ENCODE peak calls at places on chromosomes 12 and 14, in seven cellular contexts. One of them, this sample, is unnamed.

GRCh38 chr12:113853491-113853890 is 112.6 kb downstream of the RBM19 start:
- DNase-seq in BJ: no peak
- DNase-seq in GM12865: no peak
- DNase-seq in fibroblast of pulmonary artery: no peak
- DNase-seq in thyroid gland: no peak
- DNase-seq in MM.1S: no peak
- DNase-seq in GM20000: no peak
- DNase-seq in this sample: no peak

GRCh38 chr12:61546296-61546695 is 713.9 kb upstream of the USP15 start:
- DNase-seq in MM.1S: no peak
- DNase-seq in GM12865: no peak
- DNase-seq in GM20000: no peak
- DNase-seq in BJ: no peak
- DNase-seq in thyroid gland: no peak
- DNase-seq in fibroblast of pulmonary artery: no peak
- DNase-seq in this sample: no peak

GRCh38 chr12:26648584-26648983 is 184.4 kb downstream of the ITPR2 start:
- DNase-seq in GM12865: no peak
- DNase-seq in BJ: peak; percentile 88
- DNase-seq in MM.1S: no peak
- DNase-seq in thyroid gland: no peak
- DNase-seq in fibroblast of pulmonary artery: peak; percentile 94
- DNase-seq in GM20000: no peak
- DNase-seq in this sample: peak; percentile 86

GRCh38 chr14:100012928-100013327 is 52.3 kb upstream of the EVL start:
- DNase-seq in BJ: no peak
- DNase-seq in thyroid gland: no peak
- DNase-seq in fibroblast of pulmonary artery: no peak
- DNase-seq in GM12865: peak; percentile 18
- DNase-seq in GM20000: no peak
- DNase-seq in MM.1S: no peak
- DNase-seq in this sample: no peak

GRCh38 chr14:105881021-105881930 is 354.9 kb downstream of the TMEM121 start:
- DNase-seq in fibroblast of pulmonary artery: no peak
- DNase-seq in thyroid gland: no peak
- DNase-seq in GM20000: no peak
- DNase-seq in BJ: no peak
- DNase-seq in GM12865: no peak
- DNase-seq in MM.1S: no peak
- DNase-seq in this sample: no peak

GRCh38 chr12:21940972-21941521 is at the start of gene ABCC9:
- DNase-seq in MM.1S: no peak
- DNase-seq in BJ: no peak
- DNase-seq in thyroid gland: peak; percentile 61
- DNase-seq in GM20000: no peak
- DNase-seq in GM12865: no peak
- DNase-seq in fibroblast of pulmonary artery: peak; percentile 20
- DNase-seq in this sample: no peak

GRCh38 chr14:67768219-67768618 is 48.2 kb downstream of the ZFYVE26 start:
- DNase-seq in MM.1S: no peak
- DNase-seq in GM12865: no peak
- DNase-seq in thyroid gland: no peak
- DNase-seq in BJ: no peak
- DNase-seq in GM20000: no peak
- DNase-seq in fibroblast of pulmonary artery: no peak
- DNase-seq in this sample: no peak

GRCh38 chr12:50017047-50017446 is 8.2 kb downstream of the RACGAP1 start:
- DNase-seq in GM20000: no peak
- DNase-seq in GM12865: no peak
- DNase-seq in fibroblast of pulmonary artery: peak; percentile 97
- DNase-seq in MM.1S: no peak
- DNase-seq in BJ: peak; percentile 68
- DNase-seq in thyroid gland: peak; percentile 62
- DNase-seq in this sample: peak; percentile 75

DNA sequence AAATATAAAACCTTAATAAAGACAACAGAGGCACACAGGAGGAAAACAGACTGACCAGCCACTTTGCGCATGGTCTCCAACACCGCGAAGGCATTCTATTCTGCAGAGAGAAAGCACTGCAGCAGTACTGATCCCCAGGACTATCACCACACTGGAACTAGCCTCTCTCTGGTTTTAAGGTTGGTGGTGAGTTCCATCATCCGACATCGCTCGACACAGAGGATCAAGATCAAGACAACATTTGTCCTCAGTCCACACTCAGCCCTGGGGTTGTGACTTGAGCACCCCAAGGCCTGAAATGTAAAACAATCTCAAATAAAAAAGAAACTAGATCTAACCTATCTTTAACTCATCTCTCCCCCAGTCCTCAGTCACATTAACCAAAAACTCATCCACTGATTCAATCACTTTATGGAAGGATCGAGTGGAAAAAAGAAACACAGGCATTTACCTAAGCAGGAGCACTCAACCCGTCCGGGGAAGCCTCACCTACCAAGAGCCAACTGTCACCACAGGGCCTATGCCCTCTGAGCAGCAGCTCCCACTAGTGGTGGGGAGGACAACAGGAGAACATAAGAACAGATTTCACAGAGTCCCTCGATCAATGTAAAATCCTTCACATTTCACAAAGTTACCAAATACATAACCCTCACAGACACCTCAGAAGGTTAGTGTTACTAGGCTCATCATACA is 17.7 kb downstream of the STXBP6 start:
- DNase-seq in GM20000: no peak
- DNase-seq in thyroid gland: no peak
- DNase-seq in MM.1S: peak; percentile 71
- DNase-seq in fibroblast of pulmonary artery: no peak
- DNase-seq in BJ: no peak
- DNase-seq in GM12865: peak; percentile 30
- DNase-seq in this sample: no peak
- TF ChIP-seq CTCF in GM20000: peak; percentile 19
- TF ChIP-seq CTCF in thyroid gland: no peak
- TF ChIP-seq CTCF in MM.1S: peak; percentile 66
- TF ChIP-seq CTCF in fibroblast of pulmonary artery: peak; percentile 30
- TF ChIP-seq CTCF in BJ: peak; percentile 26
- TF ChIP-seq CTCF in GM12865: peak; percentile 32
- TF ChIP-seq CTCF in this sample: peak; percentile 63

GRCh38 chr14:88385212-88386101 is at the start of gene SPATA7:
- DNase-seq in BJ: peak; percentile 36
- DNase-seq in fibroblast of pulmonary artery: peak; percentile 91
- DNase-seq in MM.1S: peak; percentile 81
- DNase-seq in GM20000: peak; percentile 85
- DNase-seq in thyroid gland: peak; percentile 97
- DNase-seq in GM12865: peak; percentile 87
- DNase-seq in this sample: peak; percentile 81
- TF ChIP-seq CTCF in BJ: no peak
- TF ChIP-seq CTCF in fibroblast of pulmonary artery: no peak
- TF ChIP-seq CTCF in MM.1S: no peak
- TF ChIP-seq CTCF in GM20000: no peak
- TF ChIP-seq CTCF in thyroid gland: no peak
- TF ChIP-seq CTCF in GM12865: no peak
- TF ChIP-seq CTCF in this sample: no peak

GRCh38 chr12:5512585-5512970 is 80.7 kb downstream of the NTF3 start:
- DNase-seq in BJ: no peak
- DNase-seq in GM20000: no peak
- DNase-seq in GM12865: no peak
- DNase-seq in MM.1S: no peak
- DNase-seq in fibroblast of pulmonary artery: no peak
- DNase-seq in thyroid gland: no peak
- DNase-seq in this sample: no peak

GRCh38 chr12:5513406-5513805 is 81.5 kb downstream of the NTF3 start:
- DNase-seq in GM12865: no peak
- DNase-seq in thyroid gland: no peak
- DNase-seq in MM.1S: no peak
- DNase-seq in GM20000: no peak
- DNase-seq in BJ: no peak
- DNase-seq in fibroblast of pulmonary artery: no peak
- DNase-seq in this sample: no peak

GRCh38 chr12:5511256-5511643 is 79.3 kb downstream of the NTF3 start:
- DNase-seq in GM12865: no peak
- DNase-seq in fibroblast of pulmonary artery: no peak
- DNase-seq in thyroid gland: no peak
- DNase-seq in MM.1S: no peak
- DNase-seq in GM20000: no peak
- DNase-seq in BJ: no peak
- DNase-seq in this sample: no peak

GRCh38 chr12:5510251-5510805 is 78.4 kb downstream of the NTF3 start:
- DNase-seq in GM20000: no peak
- DNase-seq in fibroblast of pulmonary artery: no peak
- DNase-seq in thyroid gland: no peak
- DNase-seq in BJ: no peak
- DNase-seq in MM.1S: no peak
- DNase-seq in GM12865: no peak
- DNase-seq in this sample: no peak

GRCh38 chr12:5511644-5512584 is 80.0 kb downstream of the NTF3 start:
- DNase-seq in thyroid gland: peak; percentile 25
- DNase-seq in GM20000: no peak
- DNase-seq in GM12865: peak; percentile 15
- DNase-seq in fibroblast of pulmonary artery: peak; percentile 24
- DNase-seq in MM.1S: no peak
- DNase-seq in BJ: no peak
- DNase-seq in this sample: peak; percentile 24
- TF ChIP-seq CTCF in thyroid gland: peak; percentile 25
- TF ChIP-seq CTCF in GM20000: peak; percentile 31
- TF ChIP-seq CTCF in GM12865: peak; percentile 48
- TF ChIP-seq CTCF in fibroblast of pulmonary artery: peak; percentile 40
- TF ChIP-seq CTCF in MM.1S: no peak
- TF ChIP-seq CTCF in BJ: peak; percentile 84
- TF ChIP-seq CTCF in this sample: peak; percentile 88

DNA sequence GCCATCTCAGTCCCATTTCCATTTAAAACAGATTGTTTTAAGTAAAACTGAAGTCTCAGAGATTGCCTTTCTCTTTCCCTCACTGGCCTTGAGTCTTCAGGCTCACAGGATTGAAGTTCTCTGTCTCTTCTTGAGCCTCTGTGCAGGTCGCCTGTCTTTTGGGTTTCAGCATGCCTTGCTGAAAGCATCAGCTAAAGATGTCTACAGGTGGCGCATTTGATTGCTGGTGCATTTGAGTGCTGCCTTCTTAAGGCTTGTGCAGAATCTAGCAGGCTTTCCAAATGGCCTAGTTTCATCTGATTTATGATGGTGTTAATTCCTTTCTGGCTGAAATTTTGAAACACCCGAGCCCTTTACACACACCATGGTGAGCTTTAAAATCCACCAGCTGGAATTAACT is 1062.2 kb upstream of the FBXO33 start:
- DNase-seq in BJ: no peak
- DNase-seq in MM.1S: no peak
- DNase-seq in GM20000: no peak
- DNase-seq in thyroid gland: no peak
- DNase-seq in fibroblast of pulmonary artery: no peak
- DNase-seq in GM12865: no peak
- DNase-seq in this sample: no peak
- TF ChIP-seq CTCF in BJ: no peak
- TF ChIP-seq CTCF in MM.1S: no peak
- TF ChIP-seq CTCF in GM20000: no peak
- TF ChIP-seq CTCF in thyroid gland: no peak
- TF ChIP-seq CTCF in fibroblast of pulmonary artery: no peak
- TF ChIP-seq CTCF in GM12865: no peak
- TF ChIP-seq CTCF in this sample: no peak

This sample was measured in HFFc6.